ENCODE peak calls at places on chromosomes 7 and 10, in nine cellular contexts. P is aorta; E is PC-3; Y is uterus; S is PC-9; H is CD8-positive, alpha-beta memory T cell; K is IMR-90; C is SK-N-SH; W is BJ. L is an unnamed sample. For H3K36me3, the result is how much of the 10 kb centered on the place peaks cover.

GRCh38 chr7:25318077-25318476 is 89.8 kb upstream of the NPVF start:
- DNase-seq in P (no peak), E (no peak), Y (no peak), S (no peak), H (no peak), K (no peak), C (no peak), W (no peak), L (no peak)

GRCh38 chr7:4707980-4708411 is 25.9 kb downstream of the FOXK1 start:
- DNase-seq in P (no peak), E (no peak), Y (no peak), S (no peak), H (no peak), K (no peak), C (peak), W (no peak), L (no peak)

GRCh38 chr10:110865804-110866482 is 5.8 kb upstream of the PDCD4 start:
- DNase-seq in P (no peak), E (no peak), Y (no peak), S (no peak), H (no peak), K (no peak), C (no peak), W (no peak), L (no peak)

GRCh38 chr7:22123139-22123538 is 177.4 kb upstream of the CDCA7L start:
- DNase-seq in P (no peak), E (no peak), Y (no peak), S (no peak), H (no peak), K (no peak), C (no peak), W (no peak), L (no peak)

GRCh38 chr7:132650498-132650897 is 74.2 kb upstream of the PLXNA4 start:
- DNase-seq in P (no peak), E (peak), Y (no peak), S (peak), H (no peak), K (peak), C (no peak), W (peak), L (no peak)

GRCh38 chr7:1169409-1170368 is 9.7 kb upstream of the ZFAND2A start:
- DNase-seq in P (peak), E (peak), Y (peak), S (no peak), H (peak), K (no peak), C (peak), W (no peak), L (peak)

GRCh38 chr7:151387161-151388006 is 22.5 kb downstream of the WDR86 start:
- DNase-seq in P (no peak), E (no peak), Y (no peak), S (no peak), H (no peak), K (no peak), C (no peak), W (no peak), L (no peak)

GRCh38 chr10:100508691-100509150 is 10.9 kb downstream of the SEC31B start:
- DNase-seq in P (no peak), E (peak), Y (no peak), S (no peak), H (no peak), K (peak), C (peak), W (no peak), L (peak)

GRCh38 chr7:153934048-153934447 is 118.2 kb upstream of the DPP6 start:
- DNase-seq in P (no peak), E (no peak), Y (no peak), S (no peak), H (no peak), K (no peak), C (no peak), W (no peak), L (no peak)

GRCh38 chr10:80513106-80513505 is 24.6 kb upstream of the SH2D4B start:
- DNase-seq in P (peak), E (no peak), Y (no peak), S (no peak), H (no peak), K (no peak), C (no peak), W (no peak), L (no peak)

GRCh38 chr10:80515941-80516340 is 21.8 kb upstream of the SH2D4B start:
- DNase-seq in P (peak), E (no peak), Y (no peak), S (no peak), H (no peak), K (no peak), C (no peak), W (no peak), L (no peak)

GRCh38 chr10:80516506-80517075 is 21.1 kb upstream of the SH2D4B start:
- DNase-seq in P (peak), E (no peak), Y (no peak), S (no peak), H (no peak), K (no peak), C (no peak), W (no peak), L (no peak)

GRCh38 chr10:80517416-80518142 is 20.1 kb upstream of the SH2D4B start:
- DNase-seq in P (no peak), E (no peak), Y (no peak), S (no peak), H (no peak), K (no peak), C (no peak), W (no peak), L (no peak)

GRCh38 chr10:80515511-80515910 is 22.2 kb upstream of the SH2D4B start:
- DNase-seq in P (peak), E (no peak), Y (no peak), S (no peak), H (no peak), K (no peak), C (no peak), W (no peak), L (no peak)
- H3K36me3 ChIP-seq in P (under half), E (under half), Y (under half), S (half or more), H (half or more), K (half or more), C (under half), W (under half), L (half or more)

GRCh38 chr7:99010281-99010680 is 131.9 kb downstream of the TRRAP start:
- DNase-seq in P (no peak), E (no peak), Y (no peak), S (no peak), H (no peak), K (no peak), C (no peak), W (no peak), L (no peak)
- H3K36me3 ChIP-seq in P (under half), E (under half), Y (under half), S (under half), H (half or more), K (half or more), C (half or more), W (under half), L (half or more)

DNA sequence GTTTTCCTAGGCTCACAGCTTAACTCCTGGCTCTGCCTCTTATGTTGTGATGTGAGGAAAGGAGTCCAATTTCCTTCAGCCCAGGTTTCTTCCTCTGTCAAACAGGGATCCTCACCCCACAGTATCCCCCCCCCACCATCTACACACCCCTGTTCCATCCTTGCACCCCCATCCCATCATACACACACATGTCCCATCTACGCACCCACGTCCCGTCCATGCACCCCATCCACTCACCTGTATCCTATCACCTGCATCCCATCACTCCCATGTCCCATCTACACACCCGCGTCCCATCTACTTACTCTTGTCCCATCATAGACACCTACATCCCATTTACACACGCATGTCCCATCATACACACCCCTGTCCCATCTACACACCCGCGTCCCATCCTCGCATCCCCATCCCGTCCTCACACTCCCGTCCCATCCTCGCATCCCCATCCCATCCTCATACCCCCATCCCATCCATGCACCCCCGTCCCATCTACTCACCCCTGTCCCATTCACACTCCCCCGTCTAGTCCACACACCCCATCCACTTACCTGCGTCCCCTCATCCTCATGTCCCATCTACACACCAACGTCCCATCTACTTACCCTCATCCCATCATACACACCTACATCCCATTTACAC is 117.3 kb downstream of the TRRAP start:
- DNase-seq in P (no peak), E (no peak), Y (no peak), S (no peak), H (no peak), K (no peak), C (no peak), W (no peak), L (no peak)
- H3K36me3 ChIP-seq in P (under half), E (under half), Y (under half), S (under half), H (half or more), K (half or more), C (half or more), W (under half), L (half or more)

DNA sequence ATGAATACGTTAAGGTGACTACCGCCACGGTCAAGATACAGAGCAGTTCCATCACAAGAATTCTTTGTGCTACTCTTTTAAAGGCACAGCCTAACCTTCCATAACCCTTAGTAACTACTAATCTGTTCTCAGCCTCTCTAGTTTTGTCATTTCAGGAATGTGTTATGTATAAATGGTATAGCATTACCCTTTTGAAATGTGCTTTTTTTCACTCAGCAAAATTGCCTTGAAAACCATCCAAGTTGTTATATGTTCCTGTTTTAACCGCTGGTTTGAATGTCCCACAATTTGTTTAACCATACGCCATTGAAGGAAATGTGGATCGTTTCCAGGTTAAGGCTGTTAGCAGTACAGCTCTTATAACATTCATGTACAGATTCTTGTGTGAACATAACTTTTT is 32.0 kb downstream of the WAC start:
- DNase-seq in P (no peak), E (no peak), Y (no peak), S (no peak), H (no peak), K (peak), C (no peak), W (no peak), L (no peak)
- H3K36me3 ChIP-seq in P (under half), E (under half), Y (under half), S (under half), H (under half), K (under half), C (half or more), W (under half), L (under half)

GRCh38 chr7:98990356-98990755 is 112.0 kb downstream of the TRRAP start:
- DNase-seq in P (peak), E (no peak), Y (no peak), S (no peak), H (no peak), K (no peak), C (no peak), W (no peak), L (no peak)

GRCh38 chr7:98985945-98986344 is 107.6 kb downstream of the TRRAP start:
- DNase-seq in P (no peak), E (no peak), Y (no peak), S (no peak), H (no peak), K (no peak), C (no peak), W (no peak), L (no peak)

GRCh38 chr7:98992076-98992475 is 113.7 kb downstream of the TRRAP start:
- DNase-seq in P (peak), E (no peak), Y (no peak), S (no peak), H (no peak), K (no peak), C (no peak), W (no peak), L (no peak)

GRCh38 chr7:98991141-98991540 is 112.8 kb downstream of the TRRAP start:
- DNase-seq in P (peak), E (no peak), Y (no peak), S (no peak), H (no peak), K (no peak), C (no peak), W (no peak), L (no peak)

DNA sequence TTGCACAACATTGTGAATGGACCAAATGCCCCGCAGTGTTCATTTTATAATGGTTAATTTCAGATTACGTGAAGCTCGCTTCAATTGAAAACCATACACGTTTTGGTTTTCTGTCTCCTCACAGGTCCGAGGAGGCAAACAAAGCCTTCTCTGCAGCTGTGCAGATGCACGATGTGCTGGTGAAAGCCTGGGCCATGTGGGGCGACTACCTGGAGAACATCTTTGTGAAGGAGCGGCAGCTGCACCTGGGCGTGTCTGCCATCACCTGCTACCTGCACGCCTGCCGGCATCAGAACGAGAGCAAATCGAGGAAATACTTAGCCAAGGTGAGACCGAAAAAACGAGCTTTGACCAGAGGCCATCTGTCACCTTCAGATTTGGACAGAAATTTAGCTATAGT is 110.3 kb downstream of the TRRAP start:
- DNase-seq in P (no peak), E (no peak), Y (no peak), S (no peak), H (no peak), K (no peak), C (no peak), W (no peak), L (no peak)
- H3K36me3 ChIP-seq in P (under half), E (half or more), Y (under half), S (half or more), H (half or more), K (half or more), C (half or more), W (under half), L (half or more)

GRCh38 chr7:137717045-137717444 is 129.7 kb downstream of the DGKI start:
- DNase-seq in P (no peak), E (no peak), Y (no peak), S (no peak), H (no peak), K (no peak), C (no peak), W (no peak), L (no peak)
- H3K36me3 ChIP-seq in P (under half), E (under half), Y (under half), S (under half), H (under half), K (under half), C (under half), W (under half), L (under half)

GRCh38 chr7:155766386-155766785 is 45.9 kb downstream of the SHH start:
- DNase-seq in P (no peak), E (no peak), Y (no peak), S (no peak), H (no peak), K (no peak), C (no peak), W (no peak), L (no peak)
- H3K36me3 ChIP-seq in P (under half), E (under half), Y (under half), S (under half), H (half or more), K (under half), C (under half), W (under half), L (under half)

GRCh38 chr7:157808042-157808441 is 471.2 kb downstream of the DNAJB6 start:
- DNase-seq in P (no peak), E (no peak), Y (no peak), S (no peak), H (no peak), K (no peak), C (no peak), W (no peak), L (no peak)

GRCh38 chr7:157803906-157804305 is 467.1 kb downstream of the DNAJB6 start:
- DNase-seq in P (no peak), E (no peak), Y (no peak), S (no peak), H (no peak), K (no peak), C (no peak), W (no peak), L (no peak)

GRCh38 chr7:157806711-157807110 is 469.9 kb downstream of the DNAJB6 start:
- DNase-seq in P (no peak), E (no peak), Y (no peak), S (no peak), H (no peak), K (no peak), C (no peak), W (no peak), L (no peak)

GRCh38 chr7:157807510-157807909 is 470.7 kb downstream of the DNAJB6 start:
- DNase-seq in P (no peak), E (peak), Y (no peak), S (no peak), H (no peak), K (no peak), C (no peak), W (no peak), L (no peak)

GRCh38 chr7:157805716-157806115 is 468.9 kb downstream of the DNAJB6 start:
- DNase-seq in P (no peak), E (no peak), Y (no peak), S (no peak), H (no peak), K (no peak), C (peak), W (no peak), L (no peak)
- H3K36me3 ChIP-seq in P (under half), E (under half), Y (under half), S (under half), H (under half), K (under half), C (under half), W (under half), L (under half)

GRCh38 chr10:30445716-30446115 is 11.7 kb downstream of the MAP3K8 start:
- DNase-seq in P (no peak), E (peak), Y (no peak), S (no peak), H (no peak), K (peak), C (no peak), W (peak), L (no peak)
- H3K36me3 ChIP-seq in P (under half), E (under half), Y (under half), S (under half), H (under half), K (under half), C (under half), W (under half), L (under half)

GRCh38 chr7:79096361-79096805 is 357.1 kb downstream of the MAGI2 start:
- DNase-seq in P (no peak), E (peak), Y (no peak), S (no peak), H (no peak), K (peak), C (no peak), W (peak), L (no peak)
- H3K36me3 ChIP-seq in P (under half), E (under half), Y (under half), S (under half), H (under half), K (under half), C (under half), W (under half), L (under half)